ENCODE peak calls at places on chromosomes 1 and 21, in eight cellular contexts. H is CD4-positive, CD25-positive, alpha-beta regulatory T cell; E is fibroblast of lung; K is neural progenitor cell; P is MM.1S; U is left ventricle myocardium inferior; X is small intestine; O is suprapubic skin. A is an unnamed sample.

GRCh38 chr1:157170677-157171515 is 32.7 kb upstream of the ETV3 start:
- DNase-seq in O (no peak), E (no peak), H (peak; percentile 36), K (peak; percentile 73), P (peak; percentile 82), U (no peak), X (peak; percentile 44), A (peak; percentile 75)

GRCh38 chr1:165129568-165130164 is 226.8 kb downstream of the LMX1A start:
- DNase-seq in O (no peak), E (peak; percentile 25), U (peak; percentile 38), H (peak; percentile 29), K (peak; percentile 93), P (peak; percentile 94), X (peak; percentile 64), A (peak; percentile 87)

GRCh38 chr1:223726380-223727001 is 14.2 kb downstream of the CAPN2 start:
- DNase-seq in P (peak; percentile 82), H (peak; percentile 92), K (peak; percentile 58), U (peak; percentile 72), E (peak; percentile 95), X (peak; percentile 27), O (peak; percentile 90), A (no peak)

GRCh38 chr1:35727434-35727825 is 8.7 kb upstream of the C1orf216 start:
- DNase-seq in U (no peak), E (no peak), X (no peak), O (no peak), K (no peak), P (no peak), H (no peak), A (no peak)

GRCh38 chr1:39572379-39573096 is 4.1 kb downstream of the PABPC4 start:
- DNase-seq in H (peak; percentile 18), X (no peak), U (no peak), P (no peak), E (no peak), K (no peak), O (no peak), A (no peak)

GRCh38 chr1:199857103-199857502 is 170.4 kb upstream of the NR5A2 start:
- DNase-seq in H (no peak), O (no peak), X (no peak), E (peak; percentile 16), P (no peak), K (no peak), U (no peak), A (no peak)

GRCh38 chr1:39789571-39790110 is 976 bp upstream of the BMP8B start:
- DNase-seq in P (peak; percentile 15), H (no peak), E (no peak), K (no peak), O (no peak), X (no peak), U (no peak), A (no peak)

GRCh38 chr1:28328228-28328648 is 602 bp upstream of the MED18 start:
- DNase-seq in H (no peak), U (no peak), O (no peak), X (no peak), E (no peak), K (no peak), P (no peak), A (no peak)

GRCh38 chr1:217322834-217323233 is 308.1 kb downstream of the GPATCH2 start:
- DNase-seq in X (no peak), U (no peak), H (no peak), O (no peak), K (no peak), E (no peak), P (peak; percentile 53), A (no peak)

GRCh38 chr1:188715566-188715965 is 1762.1 kb downstream of the BRINP3 start:
- DNase-seq in O (no peak), P (no peak), E (no peak), K (peak; percentile 39), X (no peak), U (no peak), H (no peak), A (peak; percentile 10)

GRCh38 chr1:160406131-160406968 is 6.0 kb downstream of the VANGL2 start:
- DNase-seq in U (no peak), X (no peak), O (no peak), K (peak; percentile 0), E (no peak), P (peak; percentile 3), H (no peak), A (no peak)

GRCh38 chr1:247291161-247291560 is 35.3 kb downstream of the VN1R5 start:
- DNase-seq in O (peak; percentile 65), H (no peak), P (no peak), U (no peak), K (no peak), E (no peak), X (no peak), A (no peak)

GRCh38 chr21:30227633-30228404 is 11.9 kb upstream of the CLDN8 start:
- DNase-seq in O (no peak), X (peak; percentile 66), H (no peak), U (no peak), E (peak; percentile 82), P (no peak), K (no peak), A (no peak)

GRCh38 chr21:26351661-26352060 is 181.1 kb upstream of the APP start:
- DNase-seq in K (no peak), X (no peak), E (no peak), U (no peak), H (no peak), P (no peak), O (no peak), A (no peak)
- H3K9me3 ChIP-seq in K (peaks cover 5% of the 10 kb centered on the region), X (no peaks in the 10 kb centered on the region), E (no peaks in the 10 kb centered on the region), U (peaks cover 6% of the 10 kb centered on the region), H (no peaks in the 10 kb centered on the region), P (no peaks in the 10 kb centered on the region), O (no peaks in the 10 kb centered on the region), A (no peaks in the 10 kb centered on the region)

DNA sequence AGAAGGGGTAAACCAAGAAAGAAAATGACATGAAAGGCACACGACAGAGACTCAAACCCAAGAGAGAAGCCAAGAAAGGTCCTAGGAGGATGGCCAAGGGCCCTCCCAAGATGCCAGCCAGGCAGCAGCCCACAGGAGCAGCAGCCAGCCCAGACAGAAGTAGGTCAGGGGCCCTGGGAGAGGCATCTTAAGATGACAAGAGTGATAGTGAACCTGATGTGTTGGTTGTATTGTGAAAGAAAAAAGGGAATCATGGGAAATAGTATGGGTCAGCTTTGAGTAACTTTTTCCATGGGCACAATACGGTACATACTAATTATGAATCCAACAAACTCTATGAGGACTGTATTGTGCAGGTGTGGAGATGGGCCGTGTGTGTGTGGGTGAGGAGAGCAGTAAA is 3.3 kb downstream of the CCSAP start:
- DNase-seq in H (no peak), K (no peak), X (no peak), E (no peak), U (no peak), O (no peak), P (no peak), A (no peak)
- H3K4me3 ChIP-seq in H (no peak overlapping the region), K (peak overlapping the region; percentile 88), X (no peak overlapping the region), E (no peak overlapping the region), U (no peak overlapping the region), O (no peak overlapping the region), P (no peak overlapping the region), A (no peak overlapping the region)

GRCh38 chr1:938088-938683 is 14.5 kb downstream of the SAMD11 start:
- DNase-seq in K (no peak), H (no peak), O (no peak), E (peak; percentile 58), X (no peak), U (no peak), P (peak; percentile 10), A (peak; percentile 71)
- H3K4me1 ChIP-seq in K (peaks cover 31% of the 10 kb centered on the region), H (peaks cover 27% of the 10 kb centered on the region), O (peaks cover 56% of the 10 kb centered on the region), E (peaks cover 14% of the 10 kb centered on the region), X (peaks cover 2% of the 10 kb centered on the region), U (peaks cover 55% of the 10 kb centered on the region), P (peaks cover 11% of the 10 kb centered on the region), A (peaks cover 28% of the 10 kb centered on the region)

DNA sequence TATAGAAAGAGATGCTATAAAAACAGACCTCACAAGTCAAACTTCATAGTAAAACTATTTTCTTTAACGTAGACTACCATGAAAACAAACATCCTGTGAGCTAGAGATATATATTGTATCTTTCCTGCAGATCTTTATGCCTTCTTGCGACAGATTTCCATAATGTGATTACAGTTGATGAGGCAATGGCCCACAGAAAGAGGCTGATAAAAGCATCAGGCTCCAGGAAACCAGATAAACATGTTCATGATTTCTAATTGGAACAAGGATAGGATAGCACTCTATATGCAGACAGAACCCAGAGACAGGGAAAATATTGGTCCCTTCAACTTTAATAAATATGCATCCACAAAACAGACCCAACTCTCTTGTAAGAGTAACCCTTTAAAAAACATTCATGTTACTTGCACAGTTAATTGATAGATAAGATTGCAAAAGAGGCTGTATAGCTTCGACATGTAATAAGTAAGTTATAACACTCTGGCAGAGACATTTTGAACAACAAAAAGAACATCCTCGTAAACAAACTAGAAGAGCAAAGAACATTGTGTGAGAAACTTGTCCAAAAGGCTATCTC is 329.4 kb downstream of the AGBL4 start:
- DNase-seq in U (no peak), O (no peak), X (no peak), E (no peak), K (no peak), H (no peak), P (no peak), A (no peak)
- H3K9me3 ChIP-seq in U (peaks cover 6% of the 10 kb centered on the region), O (no peaks in the 10 kb centered on the region), X (no peaks in the 10 kb centered on the region), E (no peaks in the 10 kb centered on the region), K (peaks cover 23% of the 10 kb centered on the region), H (no peaks in the 10 kb centered on the region), P (no peaks in the 10 kb centered on the region), A (peaks cover 3% of the 10 kb centered on the region)

DNA sequence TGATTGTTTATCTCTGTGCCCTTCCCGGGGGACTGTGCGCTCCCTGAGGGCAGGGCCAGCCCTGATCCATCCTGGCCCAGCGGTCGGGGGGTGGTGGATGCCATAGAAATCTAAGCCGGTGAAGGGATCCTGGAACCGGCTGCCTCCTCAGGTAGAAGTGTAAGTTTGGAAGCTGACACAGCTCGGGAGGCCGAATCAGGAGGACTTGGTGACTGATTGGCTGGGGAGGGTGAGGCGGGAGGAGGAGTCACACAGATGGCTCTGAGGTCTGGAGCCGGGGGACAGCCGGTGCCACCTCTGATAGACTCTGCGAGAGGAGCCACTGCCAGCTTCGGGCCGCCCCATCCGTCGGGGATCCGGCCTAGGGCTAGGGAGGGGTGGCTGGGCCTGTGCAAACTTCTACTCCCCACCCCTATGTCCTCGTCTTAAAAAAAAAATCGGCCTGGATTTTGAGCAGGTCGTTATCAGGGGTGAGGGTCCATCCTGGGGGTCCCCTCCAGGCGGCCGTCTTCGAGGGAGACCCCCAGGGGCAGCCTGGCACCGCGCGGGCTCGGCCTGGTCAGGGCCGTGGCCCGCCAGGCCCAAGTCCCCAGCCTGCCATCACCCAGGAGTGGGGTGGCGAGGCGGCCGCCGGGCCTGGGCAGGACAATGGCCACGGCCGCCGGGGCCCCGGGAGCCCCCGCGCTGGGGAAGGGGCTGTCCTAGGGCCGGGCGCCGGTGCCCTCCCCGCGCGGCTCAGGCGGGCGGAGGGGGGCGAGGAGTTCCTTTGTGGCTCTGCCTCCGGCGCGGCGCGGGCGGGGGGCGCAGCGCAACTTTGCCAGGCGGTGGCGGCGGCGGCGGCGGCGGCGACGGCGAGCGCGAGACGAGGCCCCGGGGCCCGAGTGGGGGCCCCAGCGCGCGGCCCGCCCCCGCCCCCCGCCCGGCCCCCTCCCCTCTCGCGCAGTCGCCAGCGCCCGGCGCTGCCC is 663 bp upstream of the ZNF362 start:
- DNase-seq in U (peak; percentile 71), H (peak; percentile 68), O (peak; percentile 91), X (peak; percentile 78), K (peak; percentile 79), P (peak; percentile 80), E (peak; percentile 55), A (peak; percentile 65)
- H3K4me3 ChIP-seq in U (peak overlapping the region; percentile 88), H (no peak overlapping the region), O (peak overlapping the region; percentile 72), X (peak overlapping the region; percentile 76), K (peak overlapping the region; percentile 61), P (peak overlapping the region; percentile 59), E (no peak overlapping the region), A (peak overlapping the region; percentile 22)

DNA sequence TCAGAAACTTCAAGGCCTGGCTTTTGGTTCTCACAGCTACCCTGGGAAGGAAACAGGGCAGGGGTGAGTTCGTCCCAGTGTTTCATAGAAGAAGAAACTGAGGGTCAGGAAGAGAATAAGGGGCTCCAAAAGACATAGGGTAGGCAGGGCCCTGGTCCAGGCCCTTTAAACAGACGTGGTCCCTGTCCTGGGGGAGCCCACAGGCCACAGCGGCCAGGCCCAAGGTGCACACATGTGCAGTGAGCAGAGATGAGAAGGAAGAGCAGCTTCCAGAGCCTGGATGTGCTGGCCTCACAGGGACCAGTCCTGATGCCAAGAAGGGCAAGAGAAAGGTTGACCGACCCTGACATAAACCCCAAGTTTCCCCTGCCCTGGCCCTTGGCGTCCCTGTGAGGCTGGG is 295.4 kb upstream of the VAMP3 start:
- DNase-seq in H (no peak), U (no peak), P (no peak), X (no peak), O (no peak), E (no peak), K (no peak), A (no peak)
- H3K4me1 ChIP-seq in H (no peaks in the 10 kb centered on the region), U (peaks cover 23% of the 10 kb centered on the region), P (no peaks in the 10 kb centered on the region), X (no peaks in the 10 kb centered on the region), O (peaks cover 21% of the 10 kb centered on the region), E (peaks cover 16% of the 10 kb centered on the region), K (peaks cover 21% of the 10 kb centered on the region), A (no peaks in the 10 kb centered on the region)